ENCODE peak calls at places on chromosomes 3 and 15, in nine cellular contexts. V, G, N, X, L, D, W, Y and A are unnamed samples.

GRCh38 chr3:99542771-99543518 is 95.4 kb upstream of the COL8A1 start:
- DNase-seq in V (peak), G (no peak), N (no peak), X (no peak), L (no peak), D (no peak), W (no peak), Y (no peak), A (peak)

GRCh38 chr3:33694944-33695343 is 23.1 kb downstream of the CLASP2 start:
- DNase-seq in V (no peak), G (no peak), N (no peak), X (no peak), L (no peak), D (no peak), W (no peak), Y (no peak), A (no peak)

GRCh38 chr15:59918994-59919951 is 84.8 kb upstream of the FOXB1 start:
- DNase-seq in V (no peak), G (peak), N (peak), X (no peak), L (no peak), D (no peak), W (no peak), Y (no peak), A (peak)

GRCh38 chr3:74021451-74021850 is 396.7 kb upstream of the PDZRN3 start:
- DNase-seq in V (no peak), G (no peak), N (no peak), X (no peak), L (no peak), D (no peak), W (no peak), Y (no peak), A (no peak)

GRCh38 chr3:180180795-180181194 is 144.1 kb upstream of the PEX5L start:
- DNase-seq in V (no peak), G (no peak), N (no peak), X (no peak), L (no peak), D (no peak), W (no peak), Y (no peak), A (peak)

GRCh38 chr3:131494706-131495105 is 8.1 kb downstream of the MRPL3 start:
- DNase-seq in V (no peak), G (no peak), N (no peak), X (no peak), L (no peak), D (no peak), W (no peak), Y (no peak), A (no peak)

GRCh38 chr15:29088666-29089065 is 181.0 kb downstream of the NSMCE3 start:
- DNase-seq in V (no peak), G (no peak), N (no peak), X (no peak), L (no peak), D (no peak), W (no peak), Y (no peak), A (no peak)

GRCh38 chr15:94677202-94677790 is 445.9 kb downstream of the MCTP2 start:
- DNase-seq in V (no peak), G (no peak), N (no peak), X (no peak), L (no peak), D (no peak), W (no peak), Y (no peak), A (peak)

GRCh38 chr15:85623648-85624047 is 171.1 kb downstream of the KLHL25 start:
- DNase-seq in V (no peak), G (no peak), N (no peak), X (no peak), L (no peak), D (no peak), W (no peak), Y (no peak), A (peak)

GRCh38 chr3:120450914-120451669 is at the start of gene FSTL1:
- DNase-seq in V (peak), G (no peak), N (no peak), X (peak), L (no peak), D (peak), W (no peak), Y (peak), A (no peak)

GRCh38 chr15:65184305-65184943 is 718 bp downstream of the CLPX start:
- DNase-seq in V (peak), G (peak), N (peak), X (peak), L (no peak), D (peak), W (peak), Y (peak), A (peak)

GRCh38 chr3:43872301-43872700 is 181.6 kb downstream of the ABHD5 start:
- DNase-seq in V (peak), G (peak), N (peak), X (no peak), L (no peak), D (no peak), W (no peak), Y (peak), A (peak)

GRCh38 chr3:122952509-122952908 is 75.1 kb downstream of the SEMA5B start:
- DNase-seq in V (peak), G (no peak), N (peak), X (no peak), L (no peak), D (no peak), W (no peak), Y (no peak), A (peak)

GRCh38 chr3:76245622-76246021 is 460.3 kb upstream of the ZNF717 start:
- DNase-seq in V (no peak), G (no peak), N (no peak), X (no peak), L (no peak), D (no peak), W (no peak), Y (no peak), A (no peak)

GRCh38 chr15:78104566-78105500 is 12.5 kb downstream of the SH2D7 start:
- DNase-seq in V (no peak), G (no peak), N (no peak), X (peak), L (no peak), D (no peak), W (no peak), Y (no peak), A (no peak)

GRCh38 chr3:129118745-129119144 is 2.9 kb downstream of the RAB43 start:
- DNase-seq in V (no peak), G (no peak), N (no peak), X (no peak), L (peak), D (no peak), W (no peak), Y (no peak), A (no peak)

GRCh38 chr3:139299261-139300132 is 44.3 kb upstream of the MRPS22 start:
- DNase-seq in V (peak), G (peak), N (peak), X (no peak), L (no peak), D (no peak), W (no peak), Y (no peak), A (peak)

GRCh38 chr3:60948488-60948887 is 302.8 kb downstream of the FHIT start:
- DNase-seq in V (peak), G (peak), N (no peak), X (no peak), L (no peak), D (no peak), W (no peak), Y (no peak), A (peak)

GRCh38 chr3:159855599-159856495 is 132.8 kb upstream of the IL12A start:
- DNase-seq in V (peak), G (no peak), N (no peak), X (no peak), L (no peak), D (no peak), W (no peak), Y (peak), A (no peak)

GRCh38 chr3:126439968-126440708 is 35.6 kb downstream of the ZXDC start:
- DNase-seq in V (no peak), G (no peak), N (no peak), X (no peak), L (no peak), D (no peak), W (no peak), Y (no peak), A (no peak)

GRCh38 chr3:187955076-187955952 is 198.6 kb upstream of the LPP start:
- DNase-seq in V (no peak), G (peak), N (peak), X (peak), L (no peak), D (no peak), W (peak), Y (no peak), A (peak)

GRCh38 chr15:51359981-51360380 is 18.5 kb downstream of the GLDN start:
- DNase-seq in V (no peak), G (no peak), N (no peak), X (no peak), L (no peak), D (no peak), W (no peak), Y (no peak), A (no peak)

GRCh38 chr15:40312370-40313158 is 4.8 kb upstream of the PLCB2 start:
- DNase-seq in V (no peak), G (no peak), N (no peak), X (peak), L (no peak), D (no peak), W (no peak), Y (no peak), A (no peak)

GRCh38 chr3:135009014-135009413 is 214.0 kb downstream of the EPHB1 start:
- DNase-seq in V (no peak), G (no peak), N (no peak), X (no peak), L (no peak), D (no peak), W (no peak), Y (no peak), A (no peak)

DNA sequence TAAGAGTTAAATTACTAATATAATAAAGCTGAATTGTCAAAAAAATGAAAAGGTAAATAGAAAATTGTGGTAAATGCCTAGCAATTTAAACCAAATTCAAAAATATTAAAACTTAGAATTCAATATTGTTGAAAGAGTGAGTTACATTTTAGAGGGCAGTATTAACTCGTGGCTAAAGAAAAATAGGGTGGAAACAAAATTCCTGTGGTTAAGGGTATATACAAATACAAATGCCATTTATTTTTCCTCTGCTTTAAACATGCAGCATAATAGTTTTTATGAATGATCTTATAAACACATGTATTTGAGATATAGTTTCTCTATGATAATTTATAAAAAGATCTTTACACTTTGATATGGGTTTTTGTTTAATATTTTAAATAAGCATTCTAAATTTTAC is 79.0 kb downstream of the NEDD4 start:
- DNase-seq in V (no peak), G (no peak), N (no peak), X (no peak), L (no peak), D (no peak), W (no peak), Y (no peak), A (no peak)
- H3K4me3 ChIP-seq in V (no peak), G (no peak), N (peak), X (no peak), L (no peak), D (no peak), W (no peak), Y (peak), A (no peak)

GRCh38 chr3:125045965-125046364 is 9.8 kb downstream of the HEG1 start:
- DNase-seq in V (no peak), G (peak), N (no peak), X (no peak), L (no peak), D (no peak), W (no peak), Y (no peak), A (peak)

GRCh38 chr3:125050486-125051172 is 5.2 kb downstream of the HEG1 start:
- DNase-seq in V (no peak), G (no peak), N (no peak), X (no peak), L (no peak), D (no peak), W (no peak), Y (no peak), A (no peak)

GRCh38 chr3:125051205-125051604 is 4.6 kb downstream of the HEG1 start:
- DNase-seq in V (no peak), G (no peak), N (no peak), X (no peak), L (no peak), D (no peak), W (no peak), Y (no peak), A (no peak)

GRCh38 chr3:125045194-125045593 is 10.6 kb downstream of the HEG1 start:
- DNase-seq in V (no peak), G (no peak), N (no peak), X (no peak), L (no peak), D (no peak), W (no peak), Y (no peak), A (no peak)

DNA sequence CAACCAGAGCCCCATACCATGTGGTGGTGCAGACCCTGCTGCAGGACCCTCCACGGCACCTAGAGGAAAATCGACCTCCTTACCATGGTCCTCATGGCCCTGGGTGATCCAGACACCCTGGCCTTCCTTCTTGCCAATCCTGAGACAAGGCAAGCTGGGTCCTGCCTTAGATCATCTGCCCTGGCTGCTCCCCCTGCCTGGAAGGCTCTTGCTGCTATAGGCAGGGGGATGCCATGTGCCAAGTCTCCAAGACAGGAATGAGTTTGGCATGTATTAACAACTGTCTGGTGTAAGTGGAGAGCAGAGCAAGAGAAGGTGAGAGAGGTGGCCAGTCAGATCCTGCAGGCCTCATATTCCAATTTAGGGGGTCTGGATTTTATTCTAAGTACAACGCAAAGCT is 7.5 kb downstream of the HEG1 start:
- DNase-seq in V (no peak), G (no peak), N (no peak), X (no peak), L (no peak), D (no peak), W (no peak), Y (no peak), A (peak)
- H3K4me3 ChIP-seq in V (no peak), G (no peak), N (no peak), X (no peak), L (no peak), D (no peak), W (no peak), Y (no peak), A (no peak)

DNA sequence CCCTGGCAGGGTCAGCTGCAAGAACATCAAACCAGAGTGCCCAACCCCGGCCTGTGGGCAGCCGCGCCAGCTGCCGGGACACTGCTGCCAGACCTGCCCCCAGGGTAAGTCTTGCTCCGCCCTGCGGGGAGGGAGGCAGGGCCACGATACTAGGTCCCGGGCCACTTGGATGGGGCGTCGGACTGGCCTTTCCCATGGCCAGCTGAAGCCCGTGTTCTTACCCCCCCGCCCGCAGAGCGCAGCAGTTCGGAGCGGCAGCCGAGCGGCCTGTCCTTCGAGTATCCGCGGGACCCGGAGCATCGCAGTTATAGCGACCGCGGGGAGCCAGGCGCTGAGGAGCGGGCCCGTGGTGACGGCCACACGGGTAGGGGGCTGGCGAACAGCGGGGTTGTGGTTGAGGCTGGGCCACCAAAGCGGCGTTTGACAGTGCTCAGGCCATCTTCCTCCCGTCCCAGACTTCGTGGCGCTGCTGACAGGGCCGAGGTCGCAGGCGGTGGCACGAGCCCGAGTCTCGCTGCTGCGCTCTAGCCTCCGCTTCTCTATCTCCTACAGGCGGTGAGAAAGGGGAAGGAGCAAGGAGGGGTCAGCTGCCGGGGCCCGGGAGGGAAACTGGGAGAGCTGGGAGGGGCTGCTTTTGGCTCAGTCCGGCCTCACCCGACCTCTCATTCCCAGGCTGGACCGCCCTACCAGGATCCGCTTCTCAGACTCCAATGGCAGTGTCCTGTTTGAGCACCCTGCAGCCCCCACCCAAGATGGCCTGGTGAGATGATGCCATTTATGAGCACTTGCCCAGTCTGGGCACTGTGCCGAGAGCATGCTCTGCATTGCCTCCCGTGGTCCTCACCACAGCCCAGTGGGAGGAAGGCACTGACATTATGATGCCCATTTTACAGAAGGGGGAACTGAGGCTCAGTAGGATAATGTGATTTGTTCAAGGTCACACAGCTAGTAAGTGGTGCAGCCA is 1.7 kb downstream of the CHRD start:
- DNase-seq in V (peak), G (no peak), N (no peak), X (peak), L (no peak), D (no peak), W (peak), Y (peak), A (no peak)
- H3K4me3 ChIP-seq in V (no peak), G (no peak), N (no peak), X (no peak), L (peak), D (peak), W (peak), Y (no peak), A (no peak)

GRCh38 chr15:43824302-43825246 is at the start of gene MFAP1:
- DNase-seq in V (peak), G (peak), N (peak), X (peak), L (peak), D (peak), W (peak), Y (peak), A (peak)

GRCh38 chr15:43826029-43826507 is 734 bp upstream of the WDR76 start:
- DNase-seq in V (no peak), G (no peak), N (no peak), X (no peak), L (no peak), D (no peak), W (no peak), Y (no peak), A (no peak)

GRCh38 chr15:43828061-43828657 is 1.4 kb downstream of the WDR76 start:
- DNase-seq in V (no peak), G (no peak), N (no peak), X (no peak), L (no peak), D (no peak), W (no peak), Y (peak), A (no peak)
- H3K4me3 ChIP-seq in V (no peak), G (peak), N (peak), X (no peak), L (peak), D (no peak), W (no peak), Y (peak), A (no peak)

GRCh38 chr15:69854521-69855171 is 243.1 kb downstream of the TLE3 start:
- DNase-seq in V (peak), G (peak), N (no peak), X (no peak), L (no peak), D (no peak), W (no peak), Y (peak), A (no peak)
- H3K4me3 ChIP-seq in V (no peak), G (peak), N (no peak), X (no peak), L (no peak), D (no peak), W (no peak), Y (peak), A (no peak)

DNA sequence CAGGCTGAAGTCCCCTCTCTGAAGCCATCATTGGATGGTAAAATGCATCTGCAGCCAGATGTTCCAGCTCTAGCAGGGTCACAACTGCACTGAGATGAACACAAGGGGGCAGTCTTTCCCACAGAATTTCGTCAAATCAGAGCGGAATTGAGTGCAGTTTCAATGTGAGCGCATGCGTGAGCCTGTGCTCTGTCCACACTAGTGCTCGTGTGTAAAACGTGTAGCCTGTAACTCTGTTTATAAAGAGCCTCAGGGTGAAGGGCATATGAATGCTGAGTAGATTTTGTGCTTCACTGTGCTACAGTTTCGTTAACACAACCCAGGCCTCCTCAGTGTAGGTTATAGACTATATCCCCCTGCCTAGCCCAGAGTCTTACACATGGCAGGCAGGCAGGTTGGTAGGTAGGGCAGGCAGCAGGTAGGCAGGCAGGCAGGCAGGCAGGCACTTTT is 92.7 kb upstream of the GOLGA6L4 start:
- DNase-seq in V (peak), G (peak), N (peak), X (peak), L (peak), D (no peak), W (peak), Y (peak), A (peak)
- H3K4me3 ChIP-seq in V (no peak), G (no peak), N (peak), X (no peak), L (no peak), D (no peak), W (no peak), Y (no peak), A (no peak)

DNA sequence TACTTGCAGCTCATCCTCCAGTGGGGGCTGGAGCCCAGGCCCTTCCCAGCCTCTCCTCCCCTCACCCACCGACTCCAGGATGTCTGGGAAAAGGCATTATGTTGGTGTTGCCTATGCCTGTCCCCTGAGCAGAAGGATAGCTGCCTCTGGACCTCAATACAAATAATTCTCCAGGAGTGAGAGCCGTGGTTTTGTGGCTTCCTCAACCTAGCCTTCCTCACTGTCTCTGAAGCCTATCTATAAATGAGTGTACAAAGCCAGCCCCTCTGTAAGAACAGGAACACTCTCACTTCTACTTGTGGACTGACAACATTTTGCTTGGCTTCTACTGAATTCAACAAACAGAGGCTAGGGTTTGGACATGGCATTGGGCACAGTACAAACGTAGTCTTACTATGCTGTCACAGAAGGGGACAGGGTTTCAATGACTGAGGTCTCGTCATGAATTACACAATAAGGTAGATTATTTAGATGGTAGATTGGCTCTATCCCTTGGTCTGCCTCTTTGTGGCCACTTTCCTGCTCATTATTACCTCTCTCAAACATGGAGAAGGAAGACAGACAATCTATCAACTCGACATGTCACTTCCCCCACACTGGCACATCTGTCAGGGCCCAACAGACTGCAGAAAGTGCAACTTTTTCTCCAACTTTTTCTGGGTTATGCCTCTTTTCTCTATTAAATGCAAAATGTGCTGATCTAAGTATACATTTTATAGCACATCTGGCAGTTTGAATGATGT is 82.8 kb upstream of the MEX3B start:
- DNase-seq in V (no peak), G (no peak), N (no peak), X (no peak), L (no peak), D (no peak), W (no peak), Y (no peak), A (no peak)
- H3K4me3 ChIP-seq in V (no peak), G (no peak), N (no peak), X (no peak), L (no peak), D (no peak), W (no peak), Y (no peak), A (no peak)

GRCh38 chr3:10982782-10983181 is 9.8 kb upstream of the SLC6A1 start:
- DNase-seq in V (no peak), G (no peak), N (no peak), X (no peak), L (no peak), D (no peak), W (no peak), Y (no peak), A (peak)
- H3K4me3 ChIP-seq in V (no peak), G (no peak), N (no peak), X (no peak), L (no peak), D (peak), W (no peak), Y (no peak), A (no peak)